ENCODE peak calls at places on chromosomes 5 and 9, in six cellular contexts. U, R, G, L, A and V are unnamed samples.
A peak's percentile ranks its signal among the peaks of the same experiment; 100 is the strongest.

GRCh38 chr5:178462846-178463245 is 127.3 kb downstream of the COL23A1 start:
- DNase-seq in U (no peak), R (no peak), G (no peak), L (no peak), A (no peak), V (no peak)

GRCh38 chr5:95281211-95281610 is 3.7 kb downstream of the MCTP1 start:
- DNase-seq in U (peak; percentile 41), R (peak; percentile 83), G (peak; percentile 41), L (peak; percentile 69), A (no peak), V (no peak)

GRCh38 chr9:38246833-38247232 is 145.7 kb upstream of the ALDH1B1 start:
- DNase-seq in U (no peak), R (no peak), G (no peak), L (no peak), A (no peak), V (no peak)

GRCh38 chr5:174765540-174765939 is 41.2 kb downstream of the MSX2 start:
- DNase-seq in U (no peak), R (no peak), G (no peak), L (no peak), A (no peak), V (no peak)

GRCh38 chr5:170612256-170612656 is 108.4 kb downstream of the KCNIP1 start:
- DNase-seq in U (no peak), R (peak; percentile 87), G (peak; percentile 84), L (no peak), A (no peak), V (no peak)

GRCh38 chr9:72127753-72128152 is 21.5 kb upstream of the GDA start:
- DNase-seq in U (no peak), R (no peak), G (no peak), L (no peak), A (no peak), V (no peak)

GRCh38 chr9:124297553-124297905 is 39.8 kb downstream of the NEK6 start:
- DNase-seq in U (peak; percentile 88), R (peak; percentile 60), G (peak; percentile 65), L (peak; percentile 72), A (no peak), V (peak; percentile 41)

GRCh38 chr5:177334155-177334551 is 17.3 kb downstream of the LMAN2 start:
- DNase-seq in U (no peak), R (no peak), G (no peak), L (no peak), A (no peak), V (no peak)

GRCh38 chr9:557601-558201 is 283.8 kb upstream of the DMRT1 start:
- DNase-seq in U (peak; percentile 85), R (peak; percentile 68), G (peak; percentile 77), L (peak; percentile 41), A (no peak), V (no peak)

GRCh38 chr5:142466195-142466951 is 141.6 kb upstream of the SPRY4 start:
- DNase-seq in U (no peak), R (no peak), G (no peak), L (no peak), A (no peak), V (no peak)

GRCh38 chr5:400282-401215 is 42.4 kb upstream of the EXOC3 start:
- DNase-seq in U (peak; percentile 55), R (no peak), G (no peak), L (no peak), A (no peak), V (no peak)

GRCh38 chr5:39794511-39794910 is 369.7 kb upstream of the DAB2 start:
- DNase-seq in U (no peak), R (no peak), G (no peak), L (no peak), A (no peak), V (no peak)

GRCh38 chr9:4333787-4334186 is 33.9 kb upstream of the GLIS3 start:
- DNase-seq in U (no peak), R (no peak), G (no peak), L (no peak), A (no peak), V (no peak)

GRCh38 chr9:129081388-129081889 is 528 bp downstream of the DOLPP1 start:
- DNase-seq in U (no peak), R (peak; percentile 78), G (no peak), L (no peak), A (peak; percentile 85), V (no peak)

GRCh38 chr9:75876999-75877647 is 13.3 kb upstream of the PCSK5 start:
- DNase-seq in U (no peak), R (no peak), G (no peak), L (no peak), A (no peak), V (no peak)

GRCh38 chr9:97761066-97761598 is 64.0 kb upstream of the XPA start:
- DNase-seq in U (no peak), R (no peak), G (no peak), L (no peak), A (no peak), V (peak; percentile 62)

GRCh38 chr9:114364123-114364522 is 23.7 kb downstream of the AKNA start:
- DNase-seq in U (peak; percentile 78), R (no peak), G (no peak), L (no peak), A (no peak), V (no peak)

GRCh38 chr9:8845376-8845775 is 1045.8 kb upstream of the DMAC1 start:
- DNase-seq in U (no peak), R (no peak), G (no peak), L (no peak), A (no peak), V (no peak)

GRCh38 chr9:37575921-37576721 is at the start of gene FBXO10:
- DNase-seq in U (peak; percentile 36), R (peak; percentile 90), G (peak; percentile 92), L (no peak), A (peak; percentile 63), V (peak; percentile 91)

GRCh38 chr5:73640861-73641320 is 14.9 kb downstream of the ARHGEF28 start:
- DNase-seq in U (no peak), R (no peak), G (no peak), L (no peak), A (no peak), V (no peak)

GRCh38 chr9:133522073-133522910 is 2.5 kb downstream of the MYMK start:
- DNase-seq in U (no peak), R (no peak), G (no peak), L (no peak), A (no peak), V (no peak)

GRCh38 chr9:69198526-69199250 is 24.6 kb downstream of the TJP2 start:
- DNase-seq in U (no peak), R (no peak), G (no peak), L (no peak), A (no peak), V (no peak)

GRCh38 chr9:69197687-69198086 is 23.6 kb downstream of the TJP2 start:
- DNase-seq in U (no peak), R (no peak), G (no peak), L (no peak), A (no peak), V (no peak)

GRCh38 chr9:69204378-69204777 is 30.3 kb downstream of the TJP2 start:
- DNase-seq in U (no peak), R (no peak), G (no peak), L (no peak), A (no peak), V (no peak)

GRCh38 chr9:69202556-69202955 is 28.5 kb downstream of the TJP2 start:
- DNase-seq in U (no peak), R (no peak), G (no peak), L (no peak), A (no peak), V (no peak)

GRCh38 chr9:69200071-69200470 is 26.0 kb downstream of the TJP2 start:
- DNase-seq in U (peak; percentile 21), R (no peak), G (no peak), L (no peak), A (no peak), V (peak; percentile 54)
- TF ChIP-seq CTCF in U (peak; percentile 21), R (peak; percentile 35), G (no peak), L (no peak), A (no peak), V (no peak)

GRCh38 chr9:101271102-101271501 is 113.7 kb downstream of the BAAT start:
- DNase-seq in U (no peak), R (no peak), G (no peak), L (no peak), A (no peak), V (no peak)

GRCh38 chr9:101270325-101270701 is 114.5 kb downstream of the BAAT start:
- DNase-seq in U (no peak), R (peak; percentile 27), G (no peak), L (no peak), A (no peak), V (no peak)

GRCh38 chr9:101275671-101276250 is 109.0 kb downstream of the BAAT start:
- DNase-seq in U (no peak), R (no peak), G (no peak), L (no peak), A (no peak), V (no peak)

GRCh38 chr9:101269596-101270324 is 115.0 kb downstream of the BAAT start:
- DNase-seq in U (no peak), R (peak; percentile 25), G (peak; percentile 11), L (no peak), A (no peak), V (no peak)

DNA sequence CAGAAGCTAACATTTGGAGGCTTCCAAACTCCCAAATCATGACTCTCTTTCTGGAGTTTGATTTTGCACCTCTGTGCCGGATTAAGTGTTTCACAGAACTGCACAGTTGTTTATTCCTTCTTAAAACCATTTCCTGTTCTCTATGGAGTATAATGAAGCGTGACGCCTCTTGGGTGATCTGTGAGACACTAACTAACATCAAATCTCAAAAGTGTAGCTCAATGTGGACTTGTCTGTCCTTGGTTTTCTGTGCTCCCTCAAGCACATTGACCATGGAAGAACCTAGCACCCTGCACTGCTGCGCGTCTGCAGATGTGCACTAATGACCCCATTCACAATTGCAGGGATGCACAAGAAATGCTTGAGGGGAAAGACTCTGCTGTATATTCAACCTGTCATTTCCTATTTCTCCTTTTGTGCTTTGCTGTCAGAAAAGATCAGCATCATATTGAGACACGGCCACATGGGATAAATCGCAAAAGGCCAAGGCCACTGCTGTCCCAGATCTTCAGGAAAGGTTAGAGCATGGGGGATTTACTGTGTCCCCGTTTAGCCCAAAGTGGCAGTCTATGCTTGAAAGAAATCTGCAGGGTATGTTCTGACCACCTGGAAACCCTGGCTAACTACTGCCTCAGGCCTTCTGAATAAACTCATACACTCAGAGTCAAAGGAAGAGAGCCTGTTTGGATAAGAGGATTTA is 109.7 kb downstream of the BAAT start:
- DNase-seq in U (no peak), R (no peak), G (peak; percentile 36), L (no peak), A (no peak), V (no peak)
- TF ChIP-seq EZH2 in U (no peak), R (no peak), G (no peak), L (no peak), A (no peak), V (no peak)

DNA sequence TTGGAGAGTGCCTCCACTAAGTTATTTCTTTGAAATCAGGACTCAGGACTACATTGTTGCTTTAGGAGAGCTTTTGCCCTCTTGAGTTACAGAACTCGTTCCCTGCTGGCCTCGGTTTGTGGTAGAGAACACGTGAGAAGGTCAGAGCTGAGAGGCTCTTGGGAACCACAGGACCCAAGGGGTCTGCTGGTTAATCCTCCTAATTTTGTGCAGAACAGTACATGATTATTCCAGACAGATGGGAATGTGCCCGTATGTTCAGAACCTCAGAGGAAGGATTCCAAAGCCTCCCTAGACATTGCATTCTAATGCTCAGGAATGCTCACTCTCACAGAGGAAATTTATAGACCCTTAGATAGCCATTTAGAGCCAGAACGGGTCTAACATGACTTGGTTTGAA is 25.2 kb upstream of the BASP1 start:
- DNase-seq in U (no peak), R (no peak), G (no peak), L (no peak), A (no peak), V (no peak)
- TF ChIP-seq EZH2phosphoT487 in U (no peak), R (no peak), G (no peak), L (no peak), A (no peak), V (no peak)

GRCh38 chr5:159531554-159532105 is 201.3 kb upstream of the IL12B start:
- DNase-seq in U (peak; percentile 36), R (no peak), G (no peak), L (no peak), A (no peak), V (no peak)
- TF ChIP-seq CTCF in U (peak; percentile 48), R (no peak), G (no peak), L (peak; percentile 24), A (peak; percentile 10), V (no peak)